ENCODE peak calls at places on chromosomes 11 and 22, in nine cellular contexts. One of them, this sample, is unnamed.
A peak's percentile ranks its signal among the peaks of the same experiment; 100 is the strongest.

GRCh38 chr11:66542362-66542761 is 3.5 kb downstream of the ZDHHC24 start:
- DNase-seq in NCI-H1092 treated with DMSO at 0.1 percent for 48 hours: no peak
- DNase-seq in Ammon's horn: no peak
- DNase-seq in endothelial cell: no peak
- DNase-seq in pancreas: no peak
- DNase-seq in HS-5: no peak
- DNase-seq in RCC 7860: no peak
- DNase-seq in ELR: peak; percentile 41
- DNase-seq in hippocampal formation: no peak
- DNase-seq in this sample: no peak

GRCh38 chr22:21921184-21921721 is 31.4 kb downstream of the PPM1F start:
- DNase-seq in hippocampal formation: no peak
- DNase-seq in pancreas: no peak
- DNase-seq in HS-5: no peak
- DNase-seq in endothelial cell: no peak
- DNase-seq in NCI-H1092 treated with DMSO at 0.1 percent for 48 hours: no peak
- DNase-seq in RCC 7860: no peak
- DNase-seq in Ammon's horn: no peak
- DNase-seq in ELR: no peak
- DNase-seq in this sample: no peak

GRCh38 chr11:29656557-29656956 is 360.3 kb downstream of the KCNA4 start:
- DNase-seq in ELR: no peak
- DNase-seq in pancreas: no peak
- DNase-seq in endothelial cell: no peak
- DNase-seq in hippocampal formation: no peak
- DNase-seq in Ammon's horn: no peak
- DNase-seq in NCI-H1092 treated with DMSO at 0.1 percent for 48 hours: no peak
- DNase-seq in RCC 7860: no peak
- DNase-seq in HS-5: no peak
- DNase-seq in this sample: no peak

GRCh38 chr11:35049906-35050531 is 89.0 kb upstream of the CD44 start:
- DNase-seq in endothelial cell: no peak
- DNase-seq in hippocampal formation: no peak
- DNase-seq in ELR: no peak
- DNase-seq in RCC 7860: no peak
- DNase-seq in pancreas: no peak
- DNase-seq in NCI-H1092 treated with DMSO at 0.1 percent for 48 hours: no peak
- DNase-seq in Ammon's horn: no peak
- DNase-seq in HS-5: no peak
- DNase-seq in this sample: no peak

GRCh38 chr11:3994030-3994640 is 100.5 kb upstream of the RRM1 start:
- DNase-seq in pancreas: no peak
- DNase-seq in Ammon's horn: no peak
- DNase-seq in endothelial cell: no peak
- DNase-seq in hippocampal formation: no peak
- DNase-seq in NCI-H1092 treated with DMSO at 0.1 percent for 48 hours: no peak
- DNase-seq in ELR: peak; percentile 55
- DNase-seq in HS-5: no peak
- DNase-seq in RCC 7860: peak; percentile 15
- DNase-seq in this sample: no peak

GRCh38 chr11:104191124-104191523 is 27.2 kb upstream of the PDGFD start:
- DNase-seq in ELR: peak; percentile 16
- DNase-seq in HS-5: peak; percentile 13
- DNase-seq in RCC 7860: no peak
- DNase-seq in pancreas: no peak
- DNase-seq in endothelial cell: no peak
- DNase-seq in hippocampal formation: no peak
- DNase-seq in NCI-H1092 treated with DMSO at 0.1 percent for 48 hours: no peak
- DNase-seq in Ammon's horn: no peak
- DNase-seq in this sample: no peak

GRCh38 chr22:19478086-19478392 is 954 bp downstream of the UFD1 start:
- DNase-seq in ELR: no peak
- DNase-seq in endothelial cell: no peak
- DNase-seq in Ammon's horn: no peak
- DNase-seq in RCC 7860: no peak
- DNase-seq in hippocampal formation: no peak
- DNase-seq in NCI-H1092 treated with DMSO at 0.1 percent for 48 hours: no peak
- DNase-seq in pancreas: no peak
- DNase-seq in HS-5: no peak
- DNase-seq in this sample: no peak

GRCh38 chr11:79243412-79244174 is 197.2 kb downstream of the TENM4 start:
- DNase-seq in hippocampal formation: no peak
- DNase-seq in Ammon's horn: no peak
- DNase-seq in RCC 7860: no peak
- DNase-seq in ELR: no peak
- DNase-seq in HS-5: no peak
- DNase-seq in endothelial cell: no peak
- DNase-seq in pancreas: no peak
- DNase-seq in NCI-H1092 treated with DMSO at 0.1 percent for 48 hours: no peak
- DNase-seq in this sample: no peak

GRCh38 chr22:48800886-48801607 is 1026.6 kb downstream of the BRD1 start:
- DNase-seq in Ammon's horn: no peak
- DNase-seq in ELR: no peak
- DNase-seq in NCI-H1092 treated with DMSO at 0.1 percent for 48 hours: no peak
- DNase-seq in pancreas: no peak
- DNase-seq in RCC 7860: no peak
- DNase-seq in HS-5: no peak
- DNase-seq in endothelial cell: no peak
- DNase-seq in hippocampal formation: no peak
- DNase-seq in this sample: no peak

GRCh38 chr11:30501744-30502143 is 84.4 kb downstream of the MPPED2 start:
- DNase-seq in RCC 7860: no peak
- DNase-seq in Ammon's horn: no peak
- DNase-seq in pancreas: no peak
- DNase-seq in ELR: no peak
- DNase-seq in endothelial cell: no peak
- DNase-seq in HS-5: no peak
- DNase-seq in NCI-H1092 treated with DMSO at 0.1 percent for 48 hours: no peak
- DNase-seq in hippocampal formation: no peak
- DNase-seq in this sample: no peak

GRCh38 chr22:27454807-27455450 is 346.6 kb downstream of the MN1 start:
- DNase-seq in NCI-H1092 treated with DMSO at 0.1 percent for 48 hours: no peak
- DNase-seq in RCC 7860: no peak
- DNase-seq in Ammon's horn: no peak
- DNase-seq in endothelial cell: no peak
- DNase-seq in ELR: no peak
- DNase-seq in pancreas: no peak
- DNase-seq in HS-5: no peak
- DNase-seq in hippocampal formation: no peak
- DNase-seq in this sample: no peak

GRCh38 chr11:69353696-69354544 is 60.0 kb downstream of the MYEOV start:
- DNase-seq in endothelial cell: no peak
- DNase-seq in ELR: no peak
- DNase-seq in hippocampal formation: no peak
- DNase-seq in pancreas: no peak
- DNase-seq in Ammon's horn: no peak
- DNase-seq in RCC 7860: no peak
- DNase-seq in HS-5: no peak
- DNase-seq in NCI-H1092 treated with DMSO at 0.1 percent for 48 hours: no peak
- DNase-seq in this sample: no peak

GRCh38 chr11:44611687-44612437 is 46.4 kb downstream of the CD82 start:
- DNase-seq in ELR: no peak
- DNase-seq in Ammon's horn: no peak
- DNase-seq in NCI-H1092 treated with DMSO at 0.1 percent for 48 hours: no peak
- DNase-seq in pancreas: no peak
- DNase-seq in RCC 7860: peak; percentile 10
- DNase-seq in endothelial cell: no peak
- DNase-seq in hippocampal formation: no peak
- DNase-seq in HS-5: no peak
- DNase-seq in this sample: no peak

GRCh38 chr11:2775083-2775625 is 75.4 kb upstream of the KCNQ1OT1 start:
- DNase-seq in HS-5: no peak
- DNase-seq in NCI-H1092 treated with DMSO at 0.1 percent for 48 hours: no peak
- DNase-seq in pancreas: peak; percentile 22
- DNase-seq in endothelial cell: peak; percentile 2
- DNase-seq in ELR: no peak
- DNase-seq in Ammon's horn: no peak
- DNase-seq in hippocampal formation: no peak
- DNase-seq in RCC 7860: no peak
- DNase-seq in this sample: no peak

GRCh38 chr22:49930128-49930527 is 11.7 kb downstream of the CRELD2 start:
- DNase-seq in HS-5: no peak
- DNase-seq in RCC 7860: no peak
- DNase-seq in hippocampal formation: no peak
- DNase-seq in pancreas: peak; percentile 79
- DNase-seq in Ammon's horn: no peak
- DNase-seq in ELR: no peak
- DNase-seq in NCI-H1092 treated with DMSO at 0.1 percent for 48 hours: no peak
- DNase-seq in endothelial cell: no peak
- DNase-seq in this sample: no peak

GRCh38 chr11:68211546-68211945 is 1.6 kb downstream of the KMT5B start:
- DNase-seq in RCC 7860: no peak
- DNase-seq in pancreas: no peak
- DNase-seq in ELR: no peak
- DNase-seq in HS-5: no peak
- DNase-seq in Ammon's horn: no peak
- DNase-seq in endothelial cell: no peak
- DNase-seq in NCI-H1092 treated with DMSO at 0.1 percent for 48 hours: no peak
- DNase-seq in hippocampal formation: no peak
- DNase-seq in this sample: no peak

GRCh38 chr11:88181776-88182175 is 6.5 kb upstream of the RAB38 start:
- DNase-seq in RCC 7860: no peak
- DNase-seq in hippocampal formation: no peak
- DNase-seq in NCI-H1092 treated with DMSO at 0.1 percent for 48 hours: no peak
- DNase-seq in endothelial cell: no peak
- DNase-seq in pancreas: no peak
- DNase-seq in ELR: no peak
- DNase-seq in Ammon's horn: no peak
- DNase-seq in HS-5: no peak
- DNase-seq in this sample: no peak

GRCh38 chr11:102767800-102768199 is 12.6 kb downstream of the MMP10 start:
- DNase-seq in ELR: no peak
- DNase-seq in endothelial cell: no peak
- DNase-seq in pancreas: no peak
- DNase-seq in hippocampal formation: no peak
- DNase-seq in HS-5: no peak
- DNase-seq in RCC 7860: no peak
- DNase-seq in NCI-H1092 treated with DMSO at 0.1 percent for 48 hours: no peak
- DNase-seq in Ammon's horn: no peak
- DNase-seq in this sample: no peak

GRCh38 chr11:73003083-73003482 is 139.0 kb downstream of the FCHSD2 start:
- DNase-seq in Ammon's horn: no peak
- DNase-seq in hippocampal formation: no peak
- DNase-seq in NCI-H1092 treated with DMSO at 0.1 percent for 48 hours: no peak
- DNase-seq in endothelial cell: no peak
- DNase-seq in RCC 7860: no peak
- DNase-seq in HS-5: no peak
- DNase-seq in pancreas: no peak
- DNase-seq in ELR: no peak
- DNase-seq in this sample: no peak

GRCh38 chr11:66312549-66313320 is 4.1 kb downstream of the CD248 start:
- DNase-seq in pancreas: peak; percentile 99
- DNase-seq in RCC 7860: peak; percentile 94
- DNase-seq in Ammon's horn: peak; percentile 95
- DNase-seq in HS-5: peak; percentile 93
- DNase-seq in ELR: peak; percentile 98
- DNase-seq in endothelial cell: peak; percentile 99
- DNase-seq in hippocampal formation: peak; percentile 95
- DNase-seq in NCI-H1092 treated with DMSO at 0.1 percent for 48 hours: peak; percentile 90
- DNase-seq in this sample: peak; percentile 96

GRCh38 chr11:128406365-128406706 is 181.0 kb downstream of the ETS1 start:
- DNase-seq in Ammon's horn: no peak
- DNase-seq in ELR: no peak
- DNase-seq in hippocampal formation: no peak
- DNase-seq in NCI-H1092 treated with DMSO at 0.1 percent for 48 hours: no peak
- DNase-seq in pancreas: no peak
- DNase-seq in RCC 7860: no peak
- DNase-seq in HS-5: no peak
- DNase-seq in endothelial cell: no peak
- DNase-seq in this sample: no peak

GRCh38 chr11:26950260-26950719 is 43.6 kb upstream of the FIBIN start:
- DNase-seq in Ammon's horn: no peak
- DNase-seq in pancreas: no peak
- DNase-seq in hippocampal formation: no peak
- DNase-seq in endothelial cell: no peak
- DNase-seq in RCC 7860: no peak
- DNase-seq in NCI-H1092 treated with DMSO at 0.1 percent for 48 hours: no peak
- DNase-seq in ELR: peak; percentile 54
- DNase-seq in HS-5: no peak
- DNase-seq in this sample: no peak

GRCh38 chr11:64206457-64207246 is at the start of gene FERMT3:
- DNase-seq in pancreas: peak; percentile 50
- DNase-seq in ELR: no peak
- DNase-seq in NCI-H1092 treated with DMSO at 0.1 percent for 48 hours: no peak
- DNase-seq in RCC 7860: no peak
- DNase-seq in HS-5: no peak
- DNase-seq in endothelial cell: no peak
- DNase-seq in hippocampal formation: peak; percentile 23
- DNase-seq in Ammon's horn: no peak
- DNase-seq in this sample: no peak

GRCh38 chr11:75792997-75793800 is 21.8 kb upstream of the UVRAG start:
- DNase-seq in pancreas: no peak
- DNase-seq in NCI-H1092 treated with DMSO at 0.1 percent for 48 hours: no peak
- DNase-seq in ELR: no peak
- DNase-seq in Ammon's horn: no peak
- DNase-seq in hippocampal formation: no peak
- DNase-seq in RCC 7860: no peak
- DNase-seq in HS-5: no peak
- DNase-seq in endothelial cell: no peak
- DNase-seq in this sample: no peak

GRCh38 chr11:3738241-3738640 is 59.1 kb downstream of the NUP98 start:
- DNase-seq in HS-5: peak; percentile 38
- DNase-seq in pancreas: no peak
- DNase-seq in hippocampal formation: no peak
- DNase-seq in Ammon's horn: no peak
- DNase-seq in endothelial cell: no peak
- DNase-seq in RCC 7860: no peak
- DNase-seq in ELR: no peak
- DNase-seq in NCI-H1092 treated with DMSO at 0.1 percent for 48 hours: no peak
- DNase-seq in this sample: no peak

GRCh38 chr11:111477898-111478297 is 34.3 kb downstream of the BTG4 start:
- DNase-seq in Ammon's horn: no peak
- DNase-seq in pancreas: no peak
- DNase-seq in NCI-H1092 treated with DMSO at 0.1 percent for 48 hours: no peak
- DNase-seq in RCC 7860: no peak
- DNase-seq in ELR: no peak
- DNase-seq in HS-5: no peak
- DNase-seq in hippocampal formation: no peak
- DNase-seq in endothelial cell: no peak
- DNase-seq in this sample: no peak

GRCh38 chr11:112525270-112525669 is 264.6 kb upstream of the PLET1 start:
- DNase-seq in endothelial cell: no peak
- DNase-seq in HS-5: no peak
- DNase-seq in Ammon's horn: peak; percentile 37
- DNase-seq in hippocampal formation: no peak
- DNase-seq in ELR: peak; percentile 34
- DNase-seq in pancreas: no peak
- DNase-seq in NCI-H1092 treated with DMSO at 0.1 percent for 48 hours: no peak
- DNase-seq in RCC 7860: no peak
- DNase-seq in this sample: no peak

GRCh38 chr11:44893250-44894216 is 57.1 kb downstream of the TP53I11 start:
- DNase-seq in HS-5: no peak
- DNase-seq in NCI-H1092 treated with DMSO at 0.1 percent for 48 hours: peak; percentile 33
- DNase-seq in hippocampal formation: peak; percentile 10
- DNase-seq in Ammon's horn: peak; percentile 78
- DNase-seq in RCC 7860: no peak
- DNase-seq in ELR: no peak
- DNase-seq in endothelial cell: no peak
- DNase-seq in pancreas: no peak
- DNase-seq in this sample: no peak

GRCh38 chr11:95705485-95706124 is 84.0 kb downstream of the FAM76B start:
- DNase-seq in pancreas: peak; percentile 80
- DNase-seq in ELR: peak; percentile 81
- DNase-seq in RCC 7860: peak; percentile 39
- DNase-seq in NCI-H1092 treated with DMSO at 0.1 percent for 48 hours: peak; percentile 91
- DNase-seq in Ammon's horn: peak; percentile 94
- DNase-seq in hippocampal formation: peak; percentile 87
- DNase-seq in endothelial cell: peak; percentile 89
- DNase-seq in HS-5: peak; percentile 49
- DNase-seq in this sample: peak; percentile 52

GRCh38 chr22:39773976-39774539 is 119.5 kb downstream of the ENTHD1 start:
- DNase-seq in hippocampal formation: no peak
- DNase-seq in ELR: peak; percentile 41
- DNase-seq in HS-5: no peak
- DNase-seq in pancreas: no peak
- DNase-seq in endothelial cell: peak; percentile 6
- DNase-seq in RCC 7860: no peak
- DNase-seq in NCI-H1092 treated with DMSO at 0.1 percent for 48 hours: no peak
- DNase-seq in Ammon's horn: no peak
- DNase-seq in this sample: no peak

GRCh38 chr11:120513436-120514315 is 2.1 kb downstream of the GRIK4 start:
- DNase-seq in Ammon's horn: peak; percentile 37
- DNase-seq in RCC 7860: no peak
- DNase-seq in HS-5: no peak
- DNase-seq in endothelial cell: no peak
- DNase-seq in pancreas: no peak
- DNase-seq in ELR: no peak
- DNase-seq in hippocampal formation: peak; percentile 22
- DNase-seq in NCI-H1092 treated with DMSO at 0.1 percent for 48 hours: no peak
- DNase-seq in this sample: no peak